ENCODE peak calls at places on chromosomes 5 and 9, in eight cellular contexts. One of them, this sample, is unnamed.

GRCh38 chr5:154278908-154279307 is 88.4 kb downstream of the GALNT10 start:
- DNase-seq in breast epithelium: no peak
- DNase-seq in body of pancreas: no peak
- DNase-seq in left kidney: no peak
- DNase-seq in ELR: no peak
- DNase-seq in activated CD4-positive, alpha-beta T cell treated with anti-CD3 and anti-CD28 coated beads, Interleukin-2, amount 50 U/mL, for 1 hour: no peak
- DNase-seq in amniotic stem cell: no peak
- DNase-seq in globus pallidus: no peak
- DNase-seq in this sample: no peak

GRCh38 chr9:17578911-17579793 is at the start of gene SH3GL2:
- DNase-seq in amniotic stem cell: no peak
- DNase-seq in globus pallidus: peak; percentile 29
- DNase-seq in activated CD4-positive, alpha-beta T cell treated with anti-CD3 and anti-CD28 coated beads, Interleukin-2, amount 50 U/mL, for 1 hour: no peak
- DNase-seq in body of pancreas: peak; percentile 69
- DNase-seq in ELR: peak; percentile 37
- DNase-seq in breast epithelium: no peak
- DNase-seq in left kidney: peak; percentile 91
- DNase-seq in this sample: no peak

GRCh38 chr5:89613222-89613956 is 730.4 kb upstream of the MEF2C start:
- DNase-seq in body of pancreas: no peak
- DNase-seq in amniotic stem cell: no peak
- DNase-seq in globus pallidus: no peak
- DNase-seq in ELR: no peak
- DNase-seq in left kidney: no peak
- DNase-seq in activated CD4-positive, alpha-beta T cell treated with anti-CD3 and anti-CD28 coated beads, Interleukin-2, amount 50 U/mL, for 1 hour: no peak
- DNase-seq in breast epithelium: no peak
- DNase-seq in this sample: no peak

GRCh38 chr5:179558912-179559279 is 8.5 kb downstream of the RUFY1 start:
- DNase-seq in globus pallidus: no peak
- DNase-seq in body of pancreas: peak; percentile 51
- DNase-seq in activated CD4-positive, alpha-beta T cell treated with anti-CD3 and anti-CD28 coated beads, Interleukin-2, amount 50 U/mL, for 1 hour: no peak
- DNase-seq in breast epithelium: no peak
- DNase-seq in amniotic stem cell: no peak
- DNase-seq in ELR: peak; percentile 40
- DNase-seq in left kidney: peak; percentile 86
- DNase-seq in this sample: peak; percentile 31

GRCh38 chr5:138274189-138274853 is at the start of gene GFRA3:
- DNase-seq in activated CD4-positive, alpha-beta T cell treated with anti-CD3 and anti-CD28 coated beads, Interleukin-2, amount 50 U/mL, for 1 hour: no peak
- DNase-seq in body of pancreas: no peak
- DNase-seq in left kidney: peak; percentile 82
- DNase-seq in ELR: peak; percentile 13
- DNase-seq in amniotic stem cell: no peak
- DNase-seq in breast epithelium: no peak
- DNase-seq in globus pallidus: no peak
- DNase-seq in this sample: no peak

GRCh38 chr9:6739218-6739617 is 18.6 kb upstream of the KDM4C start:
- DNase-seq in left kidney: peak; percentile 47
- DNase-seq in activated CD4-positive, alpha-beta T cell treated with anti-CD3 and anti-CD28 coated beads, Interleukin-2, amount 50 U/mL, for 1 hour: no peak
- DNase-seq in globus pallidus: no peak
- DNase-seq in amniotic stem cell: no peak
- DNase-seq in ELR: peak; percentile 52
- DNase-seq in breast epithelium: no peak
- DNase-seq in body of pancreas: no peak
- DNase-seq in this sample: no peak

GRCh38 chr9:33289501-33289900 is 815 bp upstream of the NFX1 start:
- DNase-seq in left kidney: peak; percentile 44
- DNase-seq in ELR: peak; percentile 20
- DNase-seq in amniotic stem cell: no peak
- DNase-seq in activated CD4-positive, alpha-beta T cell treated with anti-CD3 and anti-CD28 coated beads, Interleukin-2, amount 50 U/mL, for 1 hour: peak; percentile 14
- DNase-seq in body of pancreas: peak; percentile 5
- DNase-seq in breast epithelium: no peak
- DNase-seq in globus pallidus: no peak
- DNase-seq in this sample: no peak

GRCh38 chr5:9722826-9723225 is 92.7 kb upstream of the TAS2R1 start:
- DNase-seq in activated CD4-positive, alpha-beta T cell treated with anti-CD3 and anti-CD28 coated beads, Interleukin-2, amount 50 U/mL, for 1 hour: no peak
- DNase-seq in globus pallidus: no peak
- DNase-seq in amniotic stem cell: no peak
- DNase-seq in left kidney: no peak
- DNase-seq in body of pancreas: no peak
- DNase-seq in breast epithelium: no peak
- DNase-seq in ELR: no peak
- DNase-seq in this sample: no peak

GRCh38 chr9:4114569-4115505 is 185.0 kb downstream of the GLIS3 start:
- DNase-seq in ELR: no peak
- DNase-seq in left kidney: peak; percentile 67
- DNase-seq in globus pallidus: no peak
- DNase-seq in breast epithelium: no peak
- DNase-seq in activated CD4-positive, alpha-beta T cell treated with anti-CD3 and anti-CD28 coated beads, Interleukin-2, amount 50 U/mL, for 1 hour: no peak
- DNase-seq in amniotic stem cell: no peak
- DNase-seq in body of pancreas: no peak
- DNase-seq in this sample: no peak

GRCh38 chr9:92716557-92716956 is 46.6 kb upstream of the IPPK start:
- DNase-seq in activated CD4-positive, alpha-beta T cell treated with anti-CD3 and anti-CD28 coated beads, Interleukin-2, amount 50 U/mL, for 1 hour: peak; percentile 87
- DNase-seq in breast epithelium: peak; percentile 75
- DNase-seq in body of pancreas: peak; percentile 55
- DNase-seq in left kidney: peak; percentile 78
- DNase-seq in globus pallidus: no peak
- DNase-seq in amniotic stem cell: no peak
- DNase-seq in ELR: peak; percentile 59
- DNase-seq in this sample: peak; percentile 51

GRCh38 chr9:91477106-91477505 is 53.5 kb upstream of the NFIL3 start:
- DNase-seq in body of pancreas: no peak
- DNase-seq in left kidney: no peak
- DNase-seq in breast epithelium: no peak
- DNase-seq in activated CD4-positive, alpha-beta T cell treated with anti-CD3 and anti-CD28 coated beads, Interleukin-2, amount 50 U/mL, for 1 hour: no peak
- DNase-seq in amniotic stem cell: no peak
- DNase-seq in ELR: no peak
- DNase-seq in globus pallidus: no peak
- DNase-seq in this sample: no peak

GRCh38 chr5:57698785-57699184 is 216.2 kb upstream of the ACTBL2 start:
- DNase-seq in activated CD4-positive, alpha-beta T cell treated with anti-CD3 and anti-CD28 coated beads, Interleukin-2, amount 50 U/mL, for 1 hour: no peak
- DNase-seq in left kidney: no peak
- DNase-seq in amniotic stem cell: no peak
- DNase-seq in breast epithelium: no peak
- DNase-seq in ELR: peak; percentile 68
- DNase-seq in globus pallidus: no peak
- DNase-seq in body of pancreas: no peak
- DNase-seq in this sample: no peak

GRCh38 chr5:68433921-68434879 is 218.6 kb downstream of the PIK3R1 start:
- DNase-seq in breast epithelium: peak; percentile 82
- DNase-seq in amniotic stem cell: peak; percentile 95
- DNase-seq in body of pancreas: peak; percentile 84
- DNase-seq in left kidney: peak; percentile 50
- DNase-seq in ELR: peak; percentile 99
- DNase-seq in globus pallidus: peak; percentile 68
- DNase-seq in activated CD4-positive, alpha-beta T cell treated with anti-CD3 and anti-CD28 coated beads, Interleukin-2, amount 50 U/mL, for 1 hour: peak; percentile 85
- DNase-seq in this sample: peak; percentile 84

GRCh38 chr5:40911278-40911677 is 2.0 kb downstream of the C7 start:
- DNase-seq in left kidney: no peak
- DNase-seq in ELR: no peak
- DNase-seq in activated CD4-positive, alpha-beta T cell treated with anti-CD3 and anti-CD28 coated beads, Interleukin-2, amount 50 U/mL, for 1 hour: no peak
- DNase-seq in globus pallidus: no peak
- DNase-seq in breast epithelium: no peak
- DNase-seq in body of pancreas: no peak
- DNase-seq in amniotic stem cell: no peak
- DNase-seq in this sample: no peak

GRCh38 chr5:43396762-43397304 is 15.4 kb downstream of the CCL28 start:
- DNase-seq in amniotic stem cell: no peak
- DNase-seq in ELR: no peak
- DNase-seq in globus pallidus: no peak
- DNase-seq in activated CD4-positive, alpha-beta T cell treated with anti-CD3 and anti-CD28 coated beads, Interleukin-2, amount 50 U/mL, for 1 hour: peak; percentile 47
- DNase-seq in left kidney: peak; percentile 68
- DNase-seq in breast epithelium: peak; percentile 60
- DNase-seq in body of pancreas: peak; percentile 59
- DNase-seq in this sample: peak; percentile 50

GRCh38 chr5:15794117-15794985 is 294.4 kb downstream of the FBXL7 start:
- DNase-seq in ELR: peak; percentile 28
- DNase-seq in breast epithelium: no peak
- DNase-seq in left kidney: peak; percentile 21
- DNase-seq in globus pallidus: peak; percentile 90
- DNase-seq in activated CD4-positive, alpha-beta T cell treated with anti-CD3 and anti-CD28 coated beads, Interleukin-2, amount 50 U/mL, for 1 hour: no peak
- DNase-seq in body of pancreas: no peak
- DNase-seq in amniotic stem cell: no peak
- DNase-seq in this sample: no peak

GRCh38 chr9:89483592-89484474 is 14.1 kb downstream of the SEMA4D start:
- DNase-seq in globus pallidus: no peak
- DNase-seq in left kidney: peak; percentile 67
- DNase-seq in activated CD4-positive, alpha-beta T cell treated with anti-CD3 and anti-CD28 coated beads, Interleukin-2, amount 50 U/mL, for 1 hour: peak; percentile 60
- DNase-seq in amniotic stem cell: no peak
- DNase-seq in body of pancreas: no peak
- DNase-seq in ELR: no peak
- DNase-seq in breast epithelium: no peak
- DNase-seq in this sample: no peak

GRCh38 chr5:9343146-9343850 is 202.6 kb downstream of the SEMA5A start:
- DNase-seq in left kidney: no peak
- DNase-seq in globus pallidus: no peak
- DNase-seq in amniotic stem cell: no peak
- DNase-seq in breast epithelium: no peak
- DNase-seq in ELR: peak; percentile 66
- DNase-seq in activated CD4-positive, alpha-beta T cell treated with anti-CD3 and anti-CD28 coated beads, Interleukin-2, amount 50 U/mL, for 1 hour: no peak
- DNase-seq in body of pancreas: no peak
- DNase-seq in this sample: no peak

GRCh38 chr9:26604076-26604662 is 288.4 kb downstream of the CAAP1 start:
- DNase-seq in amniotic stem cell: no peak
- DNase-seq in activated CD4-positive, alpha-beta T cell treated with anti-CD3 and anti-CD28 coated beads, Interleukin-2, amount 50 U/mL, for 1 hour: no peak
- DNase-seq in breast epithelium: no peak
- DNase-seq in globus pallidus: no peak
- DNase-seq in body of pancreas: no peak
- DNase-seq in ELR: no peak
- DNase-seq in left kidney: no peak
- DNase-seq in this sample: no peak

GRCh38 chr9:132647355-132647754 is 22.4 kb downstream of the DDX31 start:
- DNase-seq in body of pancreas: no peak
- DNase-seq in left kidney: no peak
- DNase-seq in breast epithelium: no peak
- DNase-seq in ELR: peak; percentile 98
- DNase-seq in globus pallidus: no peak
- DNase-seq in activated CD4-positive, alpha-beta T cell treated with anti-CD3 and anti-CD28 coated beads, Interleukin-2, amount 50 U/mL, for 1 hour: no peak
- DNase-seq in amniotic stem cell: peak; percentile 82
- DNase-seq in this sample: no peak

GRCh38 chr5:65799857-65800256 is 77.9 kb downstream of the NLN start:
- DNase-seq in breast epithelium: no peak
- DNase-seq in left kidney: no peak
- DNase-seq in amniotic stem cell: no peak
- DNase-seq in ELR: no peak
- DNase-seq in globus pallidus: no peak
- DNase-seq in body of pancreas: no peak
- DNase-seq in activated CD4-positive, alpha-beta T cell treated with anti-CD3 and anti-CD28 coated beads, Interleukin-2, amount 50 U/mL, for 1 hour: no peak
- DNase-seq in this sample: no peak

GRCh38 chr5:173397531-173397930 is 69.3 kb upstream of the STC2 start:
- DNase-seq in amniotic stem cell: no peak
- DNase-seq in globus pallidus: no peak
- DNase-seq in left kidney: no peak
- DNase-seq in activated CD4-positive, alpha-beta T cell treated with anti-CD3 and anti-CD28 coated beads, Interleukin-2, amount 50 U/mL, for 1 hour: no peak
- DNase-seq in breast epithelium: no peak
- DNase-seq in ELR: no peak
- DNase-seq in body of pancreas: no peak
- DNase-seq in this sample: no peak

GRCh38 chr5:1312993-1313833 is 18.3 kb upstream of the TERT start:
- DNase-seq in left kidney: no peak
- DNase-seq in body of pancreas: no peak
- DNase-seq in activated CD4-positive, alpha-beta T cell treated with anti-CD3 and anti-CD28 coated beads, Interleukin-2, amount 50 U/mL, for 1 hour: peak; percentile 39
- DNase-seq in amniotic stem cell: no peak
- DNase-seq in globus pallidus: no peak
- DNase-seq in breast epithelium: no peak
- DNase-seq in ELR: peak; percentile 18
- DNase-seq in this sample: no peak

This sample was measured in mucosa of gallbladder.